ENCODE peak calls at places on chromosome 13, in four cellular contexts. L, K, R and D are unnamed samples.
A peak's percentile ranks its signal among the peaks of the same experiment; 100 is the strongest.

GRCh38 chr13:114100446-114101320 is 31.7 kb downstream of the RASA3 start:
- DNase-seq in R (no peak), L (peak; percentile 23), K (no peak), D (no peak)

GRCh38 chr13:24834902-24835510 is 71.0 kb downstream of the RNF17 start:
- DNase-seq in K (no peak), L (no peak), R (no peak), D (no peak)

GRCh38 chr13:42354246-42355117 is 82.5 kb downstream of the AKAP11 start:
- DNase-seq in K (peak; percentile 97), R (peak; percentile 28), L (no peak), D (no peak)

GRCh38 chr13:98816406-98816805 is 63.9 kb upstream of the SLC15A1 start:
- DNase-seq in K (no peak), R (no peak), L (no peak), D (no peak)

GRCh38 chr13:76884571-76885202 is 1.5 kb downstream of the KCTD12 start:
- DNase-seq in K (peak; percentile 23), R (no peak), L (no peak), D (no peak)

GRCh38 chr13:65733110-65733509 is 1497.0 kb downstream of the PCDH9 start:
- DNase-seq in K (no peak), R (no peak), L (no peak), D (no peak)

GRCh38 chr13:65913173-65913572 is 1317.0 kb downstream of the PCDH9 start:
- DNase-seq in K (peak; percentile 90), R (peak; percentile 55), L (no peak), D (no peak)

GRCh38 chr13:92317066-92317465 is 909.5 kb upstream of the GPC6 start:
- DNase-seq in R (no peak), L (peak; percentile 46), K (peak; percentile 52), D (no peak)

GRCh38 chr13:100454876-100455275 is 133.7 kb downstream of the GGACT start:
- DNase-seq in L (no peak), R (no peak), K (peak; percentile 71), D (no peak)

GRCh38 chr13:52933547-52934167 is 85.2 kb upstream of the PCDH8 start:
- DNase-seq in R (no peak), L (no peak), K (no peak), D (no peak)

GRCh38 chr13:38398810-38399493 is 49.3 kb downstream of the UFM1 start:
- DNase-seq in L (no peak), R (peak; percentile 7), K (no peak), D (no peak)

GRCh38 chr13:41693434-41693833 is 236.1 kb downstream of the RGCC start:
- DNase-seq in R (no peak), L (no peak), K (no peak), D (no peak)

GRCh38 chr13:39956036-39956435 is 300.6 kb downstream of the COG6 start:
- DNase-seq in K (no peak), L (no peak), R (no peak), D (no peak)

GRCh38 chr13:95679722-95680121 is 2.8 kb downstream of the DNAJC3 start:
- DNase-seq in L (no peak), K (no peak), R (no peak), D (no peak)

GRCh38 chr13:27954406-27954851 is 14.7 kb downstream of the CDX2 start:
- DNase-seq in R (no peak), K (no peak), L (peak; percentile 70), D (no peak)

GRCh38 chr13:33945477-33945876 is 127.5 kb downstream of the RFC3 start:
- DNase-seq in L (no peak), R (no peak), K (no peak), D (no peak)

GRCh38 chr13:92158335-92158734 is 759.9 kb downstream of the GPC5 start:
- DNase-seq in K (peak; percentile 67), R (no peak), L (no peak), D (no peak)

GRCh38 chr13:99378985-99379734 is 72.0 kb upstream of the GPR183 start:
- DNase-seq in R (no peak), K (no peak), L (no peak), D (no peak)

GRCh38 chr13:93625536-93625935 is 398.9 kb downstream of the GPC6 start:
- DNase-seq in K (no peak), R (no peak), L (no peak), D (no peak)

GRCh38 chr13:53442979-53443378 is 414.4 kb downstream of the OLFM4 start:
- DNase-seq in L (no peak), K (no peak), R (no peak), D (no peak)

GRCh38 chr13:93847162-93847561 is 620.6 kb downstream of the GPC6 start:
- DNase-seq in L (no peak), K (peak; percentile 80), R (peak; percentile 38), D (peak; percentile 60)

GRCh38 chr13:94121686-94122085 is 357.8 kb downstream of the DCT start:
- DNase-seq in R (peak; percentile 28), L (no peak), K (peak; percentile 72), D (no peak)

GRCh38 chr13:30333601-30334000 is 26.2 kb upstream of the KATNAL1 start:
- DNase-seq in L (no peak), K (no peak), R (no peak), D (no peak)

GRCh38 chr13:42272115-42272756 is at the start of gene AKAP11:
- DNase-seq in R (no peak), K (peak; percentile 53), L (peak; percentile 44), D (no peak)

GRCh38 chr13:97372929-97373328 is 61.0 kb upstream of the RAP2A start:
- DNase-seq in L (no peak), K (no peak), R (no peak), D (no peak)

GRCh38 chr13:50267917-50268316 is 252.7 kb downstream of the KCNRG start:
- DNase-seq in L (no peak), R (no peak), K (no peak), D (no peak)

GRCh38 chr13:50274181-50274580 is 258.9 kb downstream of the KCNRG start:
- DNase-seq in L (no peak), R (no peak), K (no peak), D (no peak)

GRCh38 chr13:50268500-50268899 is 253.3 kb downstream of the KCNRG start:
- DNase-seq in R (no peak), K (no peak), L (no peak), D (no peak)
- TF ChIP-seq CTCF in R (no peak), K (no peak), L (no peak), D (peak; percentile 26)

DNA sequence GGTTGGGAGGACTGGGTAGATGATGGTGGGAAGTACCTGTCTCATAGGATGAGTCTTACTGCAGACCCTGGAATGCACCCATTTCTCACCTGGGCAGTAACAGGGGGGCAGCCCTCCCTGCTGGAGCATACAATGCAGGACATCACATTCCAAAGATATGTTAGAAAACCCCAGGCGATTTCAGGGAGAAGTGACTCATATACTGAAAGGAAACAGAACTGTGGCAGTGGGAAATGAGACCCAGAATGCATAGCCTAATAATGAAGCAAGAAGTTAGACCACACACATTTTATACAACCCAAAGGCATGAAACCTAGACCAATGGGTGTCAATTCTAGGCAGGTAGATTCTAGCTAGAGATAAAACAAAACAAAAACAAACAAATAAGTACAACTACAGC is 402.7 kb downstream of the IRS2 start:
- DNase-seq in L (no peak), R (peak; percentile 44), K (peak; percentile 87), D (no peak)
- TF ChIP-seq CTCF in L (no peak), R (no peak), K (no peak), D (no peak)

DNA sequence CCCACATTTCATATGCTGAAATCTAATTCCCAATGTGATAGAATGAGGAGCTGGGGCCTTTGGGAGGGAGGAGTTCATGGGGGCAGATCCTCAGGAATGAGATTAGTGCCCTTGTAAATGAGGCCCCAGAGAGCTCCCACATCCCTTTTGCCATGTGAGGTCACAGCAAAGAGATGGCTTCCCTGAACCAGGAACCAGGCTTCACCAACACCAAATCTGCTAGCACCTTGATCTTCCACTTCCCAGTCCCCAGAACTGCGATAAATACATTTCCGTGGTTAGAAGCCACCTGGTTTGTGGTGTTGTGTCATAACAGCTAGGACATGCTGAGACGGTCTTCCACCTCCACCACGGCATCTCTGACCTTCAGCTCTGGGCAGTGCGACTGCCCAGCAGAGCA is 62.1 kb downstream of the ING1 start:
- DNase-seq in K (no peak), R (no peak), L (no peak), D (no peak)
- TF ChIP-seq CTCF in K (no peak), R (no peak), L (no peak), D (no peak)

DNA sequence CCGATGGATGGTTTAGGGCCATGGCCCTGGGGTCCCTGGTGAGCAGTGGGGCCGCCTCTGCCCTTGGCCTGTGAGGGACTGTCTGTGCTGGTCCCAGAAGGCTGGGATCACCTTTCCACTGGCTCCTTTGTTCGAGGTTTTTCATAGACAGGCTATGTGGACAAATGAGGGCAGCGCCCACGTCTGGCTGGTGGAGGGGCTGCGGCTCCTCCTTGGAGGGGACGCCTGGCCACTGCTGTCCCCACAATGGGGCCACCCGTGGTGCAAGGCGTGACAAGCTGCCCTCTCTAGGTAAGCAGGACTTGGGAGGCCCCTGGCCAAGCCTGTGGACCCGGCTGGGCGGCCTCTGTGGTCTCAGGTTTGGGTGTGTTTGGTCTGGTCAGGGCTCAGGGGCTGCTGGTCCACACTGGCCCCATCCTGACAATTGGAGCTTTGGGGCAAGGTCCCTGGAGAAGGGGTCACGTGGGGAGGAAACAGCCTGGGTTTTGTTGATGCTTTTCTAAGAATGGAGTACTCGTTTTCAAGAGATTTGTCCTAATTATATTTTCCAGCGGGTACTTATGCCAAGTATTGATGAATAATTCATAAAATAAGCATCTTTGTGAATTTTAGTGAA is 33.3 kb downstream of the MCF2L start:
- DNase-seq in K (no peak), L (peak; percentile 55), R (no peak), D (no peak)
- TF ChIP-seq CTCF in K (peak; percentile 37), L (peak; percentile 83), R (no peak), D (no peak)

GRCh38 chr13:32581177-32581786 is 5.0 kb upstream of the PDS5B start:
- DNase-seq in R (no peak), K (peak; percentile 40), L (no peak), D (no peak)

GRCh38 chr13:32582991-32583390 is 3.3 kb upstream of the PDS5B start:
- DNase-seq in R (no peak), K (no peak), L (no peak), D (no peak)

GRCh38 chr13:32582281-32582680 is 4.0 kb upstream of the PDS5B start:
- DNase-seq in L (no peak), R (no peak), K (no peak), D (no peak)

DNA sequence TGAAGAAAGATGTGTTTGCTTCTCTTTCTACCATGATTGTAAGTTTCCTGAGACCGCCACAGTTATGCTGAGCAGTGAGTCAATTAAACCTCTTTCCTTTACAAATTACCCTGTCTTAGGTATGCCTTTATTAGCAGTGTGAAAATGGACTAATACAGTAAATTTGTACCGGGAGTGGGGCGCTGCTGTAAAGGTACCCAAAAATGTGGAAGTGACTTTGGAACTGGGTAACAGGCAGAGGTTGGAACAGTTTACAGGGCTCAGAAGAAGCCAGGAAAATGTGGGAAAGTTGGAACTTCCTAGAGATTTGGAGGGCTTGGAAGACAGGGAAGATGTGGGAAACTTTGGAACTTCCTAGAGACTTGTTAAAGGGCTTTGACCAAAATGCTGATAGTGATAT is 9.2 kb upstream of the PDS5B start:
- DNase-seq in R (no peak), K (no peak), L (no peak), D (no peak)
- TF ChIP-seq CTCF in R (no peak), K (no peak), L (no peak), D (no peak)